ENCODE peak calls at places on chromosomes 4 and X, in seven cellular contexts. J is neuronal stem cell, Z is mesendoderm, T is H1, A is IMR-90, L is H9, W is trophoblast cell. S is an unnamed sample.

GRCh38 chr4:110175634-110176033 is 22.8 kb downstream of the ELOVL6 start:
- DNase-seq in J (no peak), Z (no peak), T (no peak), A (peak), L (no peak), W (no peak), S (no peak)

GRCh38 chr4:74588350-74588749 is 143.4 kb downstream of the AREG start:
- DNase-seq in J (no peak), Z (no peak), T (no peak), A (no peak), L (no peak), W (no peak), S (no peak)

GRCh38 chrX:2490634-2491033 is 10.1 kb downstream of the DHRSX start:
- DNase-seq in J (no peak), Z (no peak), T (no peak), A (no peak), L (no peak), W (no peak), S (no peak)

GRCh38 chr4:166527500-166527899 is 654.5 kb downstream of the TLL1 start:
- DNase-seq in J (no peak), Z (peak), T (no peak), A (no peak), L (peak), W (peak), S (no peak)

GRCh38 chr4:146330392-146330791 is 116.1 kb downstream of the REELD1 start:
- DNase-seq in J (no peak), Z (no peak), T (no peak), A (peak), L (no peak), W (no peak), S (no peak)

GRCh38 chr4:131052646-131053045 is 1956.7 kb downstream of the C4orf33 start:
- DNase-seq in J (no peak), Z (peak), T (no peak), A (no peak), L (no peak), W (peak), S (peak)

GRCh38 chr4:170110290-170110672 is 20.5 kb upstream of the AADAT start:
- DNase-seq in J (no peak), Z (peak), T (no peak), A (no peak), L (no peak), W (no peak), S (no peak)

GRCh38 chr4:153296424-153296823 is 48.1 kb upstream of the MND1 start:
- DNase-seq in J (no peak), Z (no peak), T (no peak), A (peak), L (no peak), W (no peak), S (peak)

GRCh38 chr4:161728929-161729328 is 434.9 kb downstream of the FSTL5 start:
- DNase-seq in J (no peak), Z (no peak), T (no peak), A (no peak), L (no peak), W (no peak), S (no peak)

GRCh38 chr4:94455081-94455480 is 3.3 kb downstream of the PDLIM5 start:
- DNase-seq in J (no peak), Z (no peak), T (no peak), A (peak), L (no peak), W (peak), S (peak)

GRCh38 chr4:179750374-179750773 is 2308.1 kb upstream of the AGA start:
- DNase-seq in J (no peak), Z (no peak), T (no peak), A (peak), L (no peak), W (no peak), S (peak)

GRCh38 chr4:90845777-90846176 is 718.6 kb downstream of the CCSER1 start:
- DNase-seq in J (no peak), Z (no peak), T (no peak), A (no peak), L (no peak), W (no peak), S (peak)

GRCh38 chr4:38674206-38675144 is 10.5 kb downstream of the KLF3 start:
- DNase-seq in J (no peak), Z (peak), T (no peak), A (no peak), L (no peak), W (no peak), S (peak)

GRCh38 chr4:153067376-153067775 is 131.3 kb downstream of the FHDC1 start:
- DNase-seq in J (no peak), Z (peak), T (no peak), A (peak), L (no peak), W (no peak), S (peak)

GRCh38 chr4:72568959-72569718 is at the start of gene ADAMTS3:
- DNase-seq in J (peak), Z (peak), T (peak), A (peak), L (peak), W (peak), S (peak)

GRCh38 chr4:68490826-68491457 is 43.7 kb downstream of the TMPRSS11E start:
- DNase-seq in J (no peak), Z (no peak), T (no peak), A (no peak), L (no peak), W (no peak), S (no peak)

GRCh38 chr4:52241916-52242315 is 190.8 kb downstream of the SPATA18 start:
- DNase-seq in J (no peak), Z (no peak), T (no peak), A (no peak), L (no peak), W (peak), S (peak)

GRCh38 chr4:7721984-7722551 is 217.6 kb downstream of the AFAP1 start:
- DNase-seq in J (no peak), Z (peak), T (no peak), A (no peak), L (no peak), W (no peak), S (no peak)

GRCh38 chr4:3372264-3372932 is 69.4 kb upstream of the HGFAC start:
- DNase-seq in J (no peak), Z (no peak), T (no peak), A (no peak), L (no peak), W (no peak), S (no peak)

GRCh38 chr4:4542824-4543485 is 1.1 kb upstream of the STX18 start:
- DNase-seq in J (no peak), Z (peak), T (no peak), A (no peak), L (no peak), W (no peak), S (no peak)

GRCh38 chr4:87121332-87122065 is 98.9 kb downstream of the KLHL8 start:
- DNase-seq in J (no peak), Z (no peak), T (no peak), A (peak), L (no peak), W (no peak), S (no peak)

GRCh38 chrX:127207326-127207725 is 387.8 kb downstream of the PRR32 start:
- DNase-seq in J (peak), Z (peak), T (no peak), A (no peak), L (no peak), W (no peak), S (no peak)

GRCh38 chrX:149825424-149825823 is 43.7 kb downstream of the MAGEA9 start:
- DNase-seq in J (no peak), Z (peak), T (peak), A (no peak), L (peak), W (no peak), S (peak)

GRCh38 chr4:127685292-127685691 is 44.9 kb upstream of the SLC25A31 start:
- DNase-seq in J (no peak), Z (peak), T (no peak), A (peak), L (no peak), W (peak), S (peak)

GRCh38 chr4:128287159-128287870 is at the start of gene PGRMC2:
- DNase-seq in J (peak), Z (peak), T (peak), A (peak), L (peak), W (no peak), S (peak)

GRCh38 chrX:150460781-150461180 is 97.7 kb downstream of the MAMLD1 start:
- DNase-seq in J (no peak), Z (no peak), T (no peak), A (no peak), L (no peak), W (no peak), S (no peak)

GRCh38 chrX:7500386-7500785 is 342.6 kb upstream of the VCX start:
- DNase-seq in J (no peak), Z (no peak), T (no peak), A (no peak), L (no peak), W (no peak), S (no peak)

GRCh38 chr4:125736057-125736456 is 421.3 kb downstream of the FAT4 start:
- DNase-seq in J (no peak), Z (peak), T (no peak), A (peak), L (no peak), W (no peak), S (peak)

GRCh38 chr4:3644849-3645627 is 112.8 kb upstream of the LRPAP1 start:
- DNase-seq in J (no peak), Z (no peak), T (no peak), A (no peak), L (no peak), W (no peak), S (peak)

GRCh38 chr4:2348786-2349185 is 69.7 kb downstream of the ZFYVE28 start:
- DNase-seq in J (no peak), Z (no peak), T (no peak), A (no peak), L (no peak), W (no peak), S (no peak)

GRCh38 chr4:188220006-188220405 is 80.8 kb downstream of the TRIML1 start:
- DNase-seq in J (no peak), Z (no peak), T (no peak), A (no peak), L (no peak), W (no peak), S (no peak)

GRCh38 chr4:98468744-98469143 is 189.7 kb downstream of the TSPAN5 start:
- DNase-seq in J (no peak), Z (no peak), T (no peak), A (peak), L (no peak), W (no peak), S (no peak)

GRCh38 chr4:103429283-103429682 is 231.1 kb upstream of the CENPE start:
- DNase-seq in J (peak), Z (peak), T (peak), A (no peak), L (peak), W (peak), S (no peak)

GRCh38 chrX:107454302-107454701 is 4.8 kb downstream of the FRMPD3 start:
- DNase-seq in J (no peak), Z (no peak), T (no peak), A (peak), L (no peak), W (no peak), S (no peak)

GRCh38 chr4:15990570-15991285 is 27.8 kb upstream of the FGFBP2 start:
- DNase-seq in J (no peak), Z (no peak), T (no peak), A (no peak), L (no peak), W (no peak), S (no peak)

GRCh38 chrX:31609130-31609529 is 537.3 kb upstream of the FTHL17 start:
- DNase-seq in J (no peak), Z (no peak), T (no peak), A (peak), L (no peak), W (peak), S (peak)

GRCh38 chrX:38221391-38221929 is 789 bp upstream of the SRPX start:
- DNase-seq in J (no peak), Z (no peak), T (no peak), A (no peak), L (no peak), W (no peak), S (peak)

GRCh38 chr4:8245879-8246833 is 23.4 kb upstream of the HTRA3 start:
- DNase-seq in J (no peak), Z (no peak), T (no peak), A (no peak), L (no peak), W (no peak), S (no peak)

GRCh38 chr4:4859799-4860380 is 425 bp downstream of the MSX1 start:
- DNase-seq in J (no peak), Z (no peak), T (no peak), A (no peak), L (no peak), W (no peak), S (peak)

GRCh38 chrX:40016702-40017101 is 81.1 kb downstream of the BCOR start:
- DNase-seq in J (no peak), Z (no peak), T (no peak), A (no peak), L (no peak), W (no peak), S (no peak)
- H3K23ac ChIP-seq in J (no peak), Z (no peak), T (no peak), A (no peak), L (no peak), W (no peak), S (no peak)

GRCh38 chr4:53705972-53706371 is 114.7 kb upstream of the LNX1 start:
- DNase-seq in J (no peak), Z (no peak), T (no peak), A (no peak), L (no peak), W (no peak), S (no peak)
- H4K8ac ChIP-seq in J (no peak), Z (no peak), T (no peak), A (peak), L (no peak), W (no peak), S (peak)

GRCh38 chr4:121011138-121011537 is 61.2 kb downstream of the NDNF start:
- DNase-seq in J (no peak), Z (peak), T (no peak), A (no peak), L (peak), W (no peak), S (no peak)

GRCh38 chr4:121011780-121012340 is 60.5 kb downstream of the NDNF start:
- DNase-seq in J (no peak), Z (no peak), T (no peak), A (no peak), L (no peak), W (no peak), S (no peak)

GRCh38 chr4:121003863-121004262 is 68.5 kb downstream of the NDNF start:
- DNase-seq in J (no peak), Z (no peak), T (no peak), A (no peak), L (no peak), W (no peak), S (no peak)

GRCh38 chr4:121009578-121010338 is 62.6 kb downstream of the NDNF start:
- DNase-seq in J (no peak), Z (no peak), T (no peak), A (no peak), L (no peak), W (no peak), S (no peak)
- H3K23ac ChIP-seq in J (no peak), Z (no peak), T (no peak), A (no peak), L (no peak), W (no peak), S (no peak)

GRCh38 chr4:25914670-25915358 is 794 bp downstream of the SMIM20 start:
- DNase-seq in J (no peak), Z (no peak), T (no peak), A (no peak), L (no peak), W (no peak), S (no peak)
- H4K8ac ChIP-seq in J (peak), Z (no peak), T (no peak), A (peak), L (no peak), W (peak), S (peak)

DNA sequence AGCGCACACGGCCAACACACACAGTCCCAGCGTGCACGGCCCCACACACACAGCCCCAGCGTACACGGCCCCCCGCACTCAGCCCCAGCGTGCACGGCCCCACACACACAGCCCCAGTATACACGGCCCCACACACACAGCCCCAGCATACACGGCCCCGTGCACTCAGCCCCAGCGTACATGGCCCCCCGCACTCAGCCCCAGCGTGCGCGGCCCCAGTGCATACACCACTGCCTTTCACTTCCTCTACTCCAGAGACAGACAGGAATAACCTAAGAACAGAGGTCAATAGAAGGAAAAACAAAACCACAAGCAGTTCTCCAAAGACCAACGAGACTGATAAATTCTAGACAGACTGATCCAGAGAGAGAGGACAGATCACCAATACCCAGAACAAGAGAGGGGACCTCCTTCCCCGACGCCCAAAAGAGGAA is 17.1 kb downstream of the GAK start:
- DNase-seq in J (no peak), Z (no peak), T (no peak), A (no peak), L (no peak), W (no peak), S (no peak)
- H3K23ac ChIP-seq in J (peak), Z (no peak), T (no peak), A (peak), L (no peak), W (no peak), S (no peak)

S was measured in mesenchymal stem cell.